ENCODE peak calls at places on chromosomes 5 and 9, in eight cellular contexts. One of them, this sample, is unnamed.

GRCh38 chr9:5848372-5848882 is 15.5 kb upstream of the ERMP1 start:
- DNase-seq in psoas muscle: no peak
- DNase-seq in left kidney: no peak
- DNase-seq in A172: no peak
- DNase-seq in EL: no peak
- DNase-seq in stimulated activated CD4-positive, alpha-beta T cell treated with anti-CD3 and anti-CD28 coated beads, Interleukin-4, amount 100 ng/mL, for 48 hours: no peak
- DNase-seq in activated gamma-delta T cell treated with anti-CD3 and anti-CD28 coated beads, Interleukin-2, amount 50 U/mL, for 16 hours: no peak
- DNase-seq in HEK293T: no peak
- DNase-seq in this sample: no peak

GRCh38 chr5:178895615-178896571 is at the start of gene ZFP2:
- DNase-seq in psoas muscle: peak; percentile 76
- DNase-seq in left kidney: peak; percentile 93
- DNase-seq in A172: no peak
- DNase-seq in EL: peak; percentile 50
- DNase-seq in stimulated activated CD4-positive, alpha-beta T cell treated with anti-CD3 and anti-CD28 coated beads, Interleukin-4, amount 100 ng/mL, for 48 hours: peak; percentile 6
- DNase-seq in activated gamma-delta T cell treated with anti-CD3 and anti-CD28 coated beads, Interleukin-2, amount 50 U/mL, for 16 hours: peak; percentile 3
- DNase-seq in HEK293T: peak; percentile 76
- DNase-seq in this sample: peak; percentile 16

GRCh38 chr9:19440823-19441580 is 32.2 kb downstream of the ACER2 start:
- DNase-seq in psoas muscle: no peak
- DNase-seq in left kidney: no peak
- DNase-seq in A172: no peak
- DNase-seq in EL: no peak
- DNase-seq in stimulated activated CD4-positive, alpha-beta T cell treated with anti-CD3 and anti-CD28 coated beads, Interleukin-4, amount 100 ng/mL, for 48 hours: no peak
- DNase-seq in activated gamma-delta T cell treated with anti-CD3 and anti-CD28 coated beads, Interleukin-2, amount 50 U/mL, for 16 hours: no peak
- DNase-seq in HEK293T: no peak
- DNase-seq in this sample: no peak

GRCh38 chr5:150559088-150559487 is 51.2 kb downstream of the NDST1 start:
- DNase-seq in psoas muscle: no peak
- DNase-seq in left kidney: no peak
- DNase-seq in A172: no peak
- DNase-seq in EL: no peak
- DNase-seq in stimulated activated CD4-positive, alpha-beta T cell treated with anti-CD3 and anti-CD28 coated beads, Interleukin-4, amount 100 ng/mL, for 48 hours: no peak
- DNase-seq in activated gamma-delta T cell treated with anti-CD3 and anti-CD28 coated beads, Interleukin-2, amount 50 U/mL, for 16 hours: no peak
- DNase-seq in HEK293T: no peak
- DNase-seq in this sample: no peak

GRCh38 chr9:75918909-75919308 is 28.4 kb downstream of the PCSK5 start:
- DNase-seq in psoas muscle: no peak
- DNase-seq in left kidney: no peak
- DNase-seq in A172: no peak
- DNase-seq in EL: no peak
- DNase-seq in stimulated activated CD4-positive, alpha-beta T cell treated with anti-CD3 and anti-CD28 coated beads, Interleukin-4, amount 100 ng/mL, for 48 hours: no peak
- DNase-seq in activated gamma-delta T cell treated with anti-CD3 and anti-CD28 coated beads, Interleukin-2, amount 50 U/mL, for 16 hours: no peak
- DNase-seq in HEK293T: no peak
- DNase-seq in this sample: no peak

GRCh38 chr5:127705120-127705892 is 2.1 kb downstream of the CCDC192 start:
- DNase-seq in psoas muscle: no peak
- DNase-seq in left kidney: peak; percentile 26
- DNase-seq in A172: peak; percentile 60
- DNase-seq in EL: peak; percentile 75
- DNase-seq in stimulated activated CD4-positive, alpha-beta T cell treated with anti-CD3 and anti-CD28 coated beads, Interleukin-4, amount 100 ng/mL, for 48 hours: no peak
- DNase-seq in activated gamma-delta T cell treated with anti-CD3 and anti-CD28 coated beads, Interleukin-2, amount 50 U/mL, for 16 hours: no peak
- DNase-seq in HEK293T: no peak
- DNase-seq in this sample: peak; percentile 79

GRCh38 chr5:143402464-143403356 is 776 bp downstream of the NR3C1 start:
- DNase-seq in psoas muscle: peak; percentile 86
- DNase-seq in left kidney: peak; percentile 72
- DNase-seq in A172: peak; percentile 34
- DNase-seq in EL: peak; percentile 54
- DNase-seq in stimulated activated CD4-positive, alpha-beta T cell treated with anti-CD3 and anti-CD28 coated beads, Interleukin-4, amount 100 ng/mL, for 48 hours: peak; percentile 38
- DNase-seq in activated gamma-delta T cell treated with anti-CD3 and anti-CD28 coated beads, Interleukin-2, amount 50 U/mL, for 16 hours: peak; percentile 34
- DNase-seq in HEK293T: peak; percentile 25
- DNase-seq in this sample: no peak

GRCh38 chr9:115422932-115423440 is 305.0 kb upstream of the TNC start:
- DNase-seq in psoas muscle: no peak
- DNase-seq in left kidney: no peak
- DNase-seq in A172: no peak
- DNase-seq in EL: no peak
- DNase-seq in stimulated activated CD4-positive, alpha-beta T cell treated with anti-CD3 and anti-CD28 coated beads, Interleukin-4, amount 100 ng/mL, for 48 hours: no peak
- DNase-seq in activated gamma-delta T cell treated with anti-CD3 and anti-CD28 coated beads, Interleukin-2, amount 50 U/mL, for 16 hours: no peak
- DNase-seq in HEK293T: no peak
- DNase-seq in this sample: no peak

GRCh38 chr9:127204771-127205470 is 59.7 kb upstream of the GARNL3 start:
- DNase-seq in psoas muscle: peak; percentile 88
- DNase-seq in left kidney: peak; percentile 34
- DNase-seq in A172: peak; percentile 87
- DNase-seq in EL: peak; percentile 84
- DNase-seq in stimulated activated CD4-positive, alpha-beta T cell treated with anti-CD3 and anti-CD28 coated beads, Interleukin-4, amount 100 ng/mL, for 48 hours: no peak
- DNase-seq in activated gamma-delta T cell treated with anti-CD3 and anti-CD28 coated beads, Interleukin-2, amount 50 U/mL, for 16 hours: no peak
- DNase-seq in HEK293T: peak; percentile 41
- DNase-seq in this sample: no peak

GRCh38 chr9:75229605-75230332 is 141.5 kb downstream of the OSTF1 start:
- DNase-seq in psoas muscle: no peak
- DNase-seq in left kidney: no peak
- DNase-seq in A172: no peak
- DNase-seq in EL: no peak
- DNase-seq in stimulated activated CD4-positive, alpha-beta T cell treated with anti-CD3 and anti-CD28 coated beads, Interleukin-4, amount 100 ng/mL, for 48 hours: no peak
- DNase-seq in activated gamma-delta T cell treated with anti-CD3 and anti-CD28 coated beads, Interleukin-2, amount 50 U/mL, for 16 hours: no peak
- DNase-seq in HEK293T: no peak
- DNase-seq in this sample: no peak

GRCh38 chr5:78649220-78649700 is 688 bp upstream of the LHFPL2 start:
- DNase-seq in psoas muscle: no peak
- DNase-seq in left kidney: peak; percentile 78
- DNase-seq in A172: peak; percentile 33
- DNase-seq in EL: peak; percentile 42
- DNase-seq in stimulated activated CD4-positive, alpha-beta T cell treated with anti-CD3 and anti-CD28 coated beads, Interleukin-4, amount 100 ng/mL, for 48 hours: no peak
- DNase-seq in activated gamma-delta T cell treated with anti-CD3 and anti-CD28 coated beads, Interleukin-2, amount 50 U/mL, for 16 hours: no peak
- DNase-seq in HEK293T: no peak
- DNase-seq in this sample: no peak

GRCh38 chr5:76604838-76605237 is 18.4 kb downstream of the F2RL2 start:
- DNase-seq in psoas muscle: no peak
- DNase-seq in left kidney: no peak
- DNase-seq in A172: peak; percentile 26
- DNase-seq in EL: peak; percentile 33
- DNase-seq in stimulated activated CD4-positive, alpha-beta T cell treated with anti-CD3 and anti-CD28 coated beads, Interleukin-4, amount 100 ng/mL, for 48 hours: no peak
- DNase-seq in activated gamma-delta T cell treated with anti-CD3 and anti-CD28 coated beads, Interleukin-2, amount 50 U/mL, for 16 hours: no peak
- DNase-seq in HEK293T: no peak
- DNase-seq in this sample: no peak

GRCh38 chr9:14313951-14314423 is at the start of gene NFIB:
- DNase-seq in psoas muscle: peak; percentile 88
- DNase-seq in left kidney: peak; percentile 78
- DNase-seq in A172: no peak
- DNase-seq in EL: peak; percentile 41
- DNase-seq in stimulated activated CD4-positive, alpha-beta T cell treated with anti-CD3 and anti-CD28 coated beads, Interleukin-4, amount 100 ng/mL, for 48 hours: no peak
- DNase-seq in activated gamma-delta T cell treated with anti-CD3 and anti-CD28 coated beads, Interleukin-2, amount 50 U/mL, for 16 hours: no peak
- DNase-seq in HEK293T: peak; percentile 23
- DNase-seq in this sample: no peak

GRCh38 chr5:168390491-168390890 is 95.8 kb upstream of the RARS1 start:
- DNase-seq in psoas muscle: no peak
- DNase-seq in left kidney: no peak
- DNase-seq in A172: no peak
- DNase-seq in EL: no peak
- DNase-seq in stimulated activated CD4-positive, alpha-beta T cell treated with anti-CD3 and anti-CD28 coated beads, Interleukin-4, amount 100 ng/mL, for 48 hours: no peak
- DNase-seq in activated gamma-delta T cell treated with anti-CD3 and anti-CD28 coated beads, Interleukin-2, amount 50 U/mL, for 16 hours: no peak
- DNase-seq in HEK293T: no peak
- DNase-seq in this sample: no peak

GRCh38 chr5:76145945-76146344 is 62.8 kb downstream of the SV2C start:
- DNase-seq in psoas muscle: no peak
- DNase-seq in left kidney: peak; percentile 9
- DNase-seq in A172: peak; percentile 10
- DNase-seq in EL: peak; percentile 5
- DNase-seq in stimulated activated CD4-positive, alpha-beta T cell treated with anti-CD3 and anti-CD28 coated beads, Interleukin-4, amount 100 ng/mL, for 48 hours: no peak
- DNase-seq in activated gamma-delta T cell treated with anti-CD3 and anti-CD28 coated beads, Interleukin-2, amount 50 U/mL, for 16 hours: no peak
- DNase-seq in HEK293T: peak; percentile 45
- DNase-seq in this sample: no peak

GRCh38 chr9:2477755-2478154 is 143.8 kb upstream of the VLDLR start:
- DNase-seq in psoas muscle: no peak
- DNase-seq in left kidney: peak; percentile 13
- DNase-seq in A172: no peak
- DNase-seq in EL: peak; percentile 47
- DNase-seq in stimulated activated CD4-positive, alpha-beta T cell treated with anti-CD3 and anti-CD28 coated beads, Interleukin-4, amount 100 ng/mL, for 48 hours: no peak
- DNase-seq in activated gamma-delta T cell treated with anti-CD3 and anti-CD28 coated beads, Interleukin-2, amount 50 U/mL, for 16 hours: no peak
- DNase-seq in HEK293T: no peak
- DNase-seq in this sample: no peak

GRCh38 chr9:93033541-93033940 is 25.0 kb upstream of the SUSD3 start:
- DNase-seq in psoas muscle: no peak
- DNase-seq in left kidney: peak; percentile 47
- DNase-seq in A172: no peak
- DNase-seq in EL: no peak
- DNase-seq in stimulated activated CD4-positive, alpha-beta T cell treated with anti-CD3 and anti-CD28 coated beads, Interleukin-4, amount 100 ng/mL, for 48 hours: no peak
- DNase-seq in activated gamma-delta T cell treated with anti-CD3 and anti-CD28 coated beads, Interleukin-2, amount 50 U/mL, for 16 hours: no peak
- DNase-seq in HEK293T: no peak
- DNase-seq in this sample: no peak

GRCh38 chr9:19199012-19199411 is 31.5 kb upstream of the DENND4C start:
- DNase-seq in psoas muscle: no peak
- DNase-seq in left kidney: no peak
- DNase-seq in A172: no peak
- DNase-seq in EL: no peak
- DNase-seq in stimulated activated CD4-positive, alpha-beta T cell treated with anti-CD3 and anti-CD28 coated beads, Interleukin-4, amount 100 ng/mL, for 48 hours: no peak
- DNase-seq in activated gamma-delta T cell treated with anti-CD3 and anti-CD28 coated beads, Interleukin-2, amount 50 U/mL, for 16 hours: no peak
- DNase-seq in HEK293T: no peak
- DNase-seq in this sample: no peak

GRCh38 chr5:91641730-91642350 is 258.7 kb upstream of the ARRDC3 start:
- DNase-seq in psoas muscle: no peak
- DNase-seq in left kidney: peak; percentile 68
- DNase-seq in A172: peak; percentile 58
- DNase-seq in EL: peak; percentile 52
- DNase-seq in stimulated activated CD4-positive, alpha-beta T cell treated with anti-CD3 and anti-CD28 coated beads, Interleukin-4, amount 100 ng/mL, for 48 hours: no peak
- DNase-seq in activated gamma-delta T cell treated with anti-CD3 and anti-CD28 coated beads, Interleukin-2, amount 50 U/mL, for 16 hours: no peak
- DNase-seq in HEK293T: peak; percentile 9
- DNase-seq in this sample: no peak

GRCh38 chr5:85479849-85480248 is 1095.2 kb upstream of the EDIL3 start:
- DNase-seq in psoas muscle: no peak
- DNase-seq in left kidney: no peak
- DNase-seq in A172: no peak
- DNase-seq in EL: no peak
- DNase-seq in stimulated activated CD4-positive, alpha-beta T cell treated with anti-CD3 and anti-CD28 coated beads, Interleukin-4, amount 100 ng/mL, for 48 hours: no peak
- DNase-seq in activated gamma-delta T cell treated with anti-CD3 and anti-CD28 coated beads, Interleukin-2, amount 50 U/mL, for 16 hours: no peak
- DNase-seq in HEK293T: no peak
- DNase-seq in this sample: no peak

GRCh38 chr5:174446446-174446845 is 277.9 kb upstream of the MSX2 start:
- DNase-seq in psoas muscle: no peak
- DNase-seq in left kidney: no peak
- DNase-seq in A172: no peak
- DNase-seq in EL: no peak
- DNase-seq in stimulated activated CD4-positive, alpha-beta T cell treated with anti-CD3 and anti-CD28 coated beads, Interleukin-4, amount 100 ng/mL, for 48 hours: no peak
- DNase-seq in activated gamma-delta T cell treated with anti-CD3 and anti-CD28 coated beads, Interleukin-2, amount 50 U/mL, for 16 hours: no peak
- DNase-seq in HEK293T: no peak
- DNase-seq in this sample: no peak

GRCh38 chr9:127686461-127687393 is 20.1 kb upstream of the CFAP157 start:
- DNase-seq in psoas muscle: no peak
- DNase-seq in left kidney: no peak
- DNase-seq in A172: no peak
- DNase-seq in EL: no peak
- DNase-seq in stimulated activated CD4-positive, alpha-beta T cell treated with anti-CD3 and anti-CD28 coated beads, Interleukin-4, amount 100 ng/mL, for 48 hours: no peak
- DNase-seq in activated gamma-delta T cell treated with anti-CD3 and anti-CD28 coated beads, Interleukin-2, amount 50 U/mL, for 16 hours: no peak
- DNase-seq in HEK293T: no peak
- DNase-seq in this sample: no peak

GRCh38 chr9:114315723-114316363 is 7.1 kb upstream of the ORM1 start:
- DNase-seq in psoas muscle: no peak
- DNase-seq in left kidney: no peak
- DNase-seq in A172: no peak
- DNase-seq in EL: no peak
- DNase-seq in stimulated activated CD4-positive, alpha-beta T cell treated with anti-CD3 and anti-CD28 coated beads, Interleukin-4, amount 100 ng/mL, for 48 hours: no peak
- DNase-seq in activated gamma-delta T cell treated with anti-CD3 and anti-CD28 coated beads, Interleukin-2, amount 50 U/mL, for 16 hours: no peak
- DNase-seq in HEK293T: no peak
- DNase-seq in this sample: no peak

GRCh38 chr5:150190503-150190973 is 676 bp downstream of the SLC6A7 start:
- DNase-seq in psoas muscle: no peak
- DNase-seq in left kidney: peak; percentile 61
- DNase-seq in A172: no peak
- DNase-seq in EL: no peak
- DNase-seq in stimulated activated CD4-positive, alpha-beta T cell treated with anti-CD3 and anti-CD28 coated beads, Interleukin-4, amount 100 ng/mL, for 48 hours: no peak
- DNase-seq in activated gamma-delta T cell treated with anti-CD3 and anti-CD28 coated beads, Interleukin-2, amount 50 U/mL, for 16 hours: no peak
- DNase-seq in HEK293T: no peak
- DNase-seq in this sample: no peak

GRCh38 chr5:111834926-111835599 is 78.1 kb upstream of the NREP start:
- DNase-seq in psoas muscle: no peak
- DNase-seq in left kidney: no peak
- DNase-seq in A172: no peak
- DNase-seq in EL: no peak
- DNase-seq in stimulated activated CD4-positive, alpha-beta T cell treated with anti-CD3 and anti-CD28 coated beads, Interleukin-4, amount 100 ng/mL, for 48 hours: no peak
- DNase-seq in activated gamma-delta T cell treated with anti-CD3 and anti-CD28 coated beads, Interleukin-2, amount 50 U/mL, for 16 hours: no peak
- DNase-seq in HEK293T: no peak
- DNase-seq in this sample: no peak

GRCh38 chr9:90032296-90033029 is 427.7 kb downstream of the GADD45G start:
- DNase-seq in psoas muscle: no peak
- DNase-seq in left kidney: no peak
- DNase-seq in A172: no peak
- DNase-seq in EL: no peak
- DNase-seq in stimulated activated CD4-positive, alpha-beta T cell treated with anti-CD3 and anti-CD28 coated beads, Interleukin-4, amount 100 ng/mL, for 48 hours: no peak
- DNase-seq in activated gamma-delta T cell treated with anti-CD3 and anti-CD28 coated beads, Interleukin-2, amount 50 U/mL, for 16 hours: no peak
- DNase-seq in HEK293T: no peak
- DNase-seq in this sample: no peak

This sample was measured in retinal pigment epithelial cell.